ENCODE peak calls at places on chromosome 12, in five cellular contexts. F, N, S, X and J are unnamed samples.

GRCh38 chr12:57473886-57474285 is 5.8 kb downstream of the ARHGAP9 start:
- DNase-seq in X (no peak), N (no peak), S (no peak), F (no peak), J (no peak)

GRCh38 chr12:64186789-64187188 is 35.3 kb downstream of the KICS2 start:
- DNase-seq in S (no peak), F (no peak), X (no peak), N (peak; percentile 75), J (no peak)

GRCh38 chr12:96197503-96198272 is 3.5 kb downstream of the ELK3 start:
- DNase-seq in S (no peak), X (no peak), N (peak; percentile 97), F (no peak), J (peak; percentile 82)

GRCh38 chr12:103855036-103855712 is 14.1 kb upstream of the NT5DC3 start:
- DNase-seq in S (no peak), N (no peak), X (peak; percentile 12), F (no peak), J (no peak)

GRCh38 chr12:68951652-68952051 is 18.7 kb upstream of the CPM start:
- DNase-seq in F (no peak), S (no peak), X (no peak), N (peak; percentile 16), J (no peak)

GRCh38 chr12:95951515-95951914 is 8.4 kb downstream of the AMDHD1 start:
- DNase-seq in N (no peak), X (peak; percentile 27), F (no peak), S (no peak), J (no peak)

GRCh38 chr12:96892104-96892503 is 15.0 kb upstream of the NEDD1 start:
- DNase-seq in S (no peak), X (no peak), N (no peak), F (no peak), J (no peak)

GRCh38 chr12:72330291-72330690 is 58.1 kb downstream of the TRHDE start:
- DNase-seq in F (no peak), N (no peak), S (no peak), X (no peak), J (no peak)

GRCh38 chr12:53425515-53426150 is 2.0 kb downstream of the AMHR2 start:
- DNase-seq in F (no peak), N (no peak), S (no peak), X (no peak), J (no peak)

GRCh38 chr12:79451988-79452387 is 238.8 kb downstream of the PAWR start:
- DNase-seq in S (no peak), N (peak; percentile 99), F (no peak), X (peak; percentile 14), J (peak; percentile 99)

GRCh38 chr12:14984036-14984435 is 11.2 kb downstream of the PDE6H start:
- DNase-seq in X (no peak), N (no peak), S (no peak), F (no peak), J (no peak)

GRCh38 chr12:111597731-111598636 is 1.1 kb downstream of the ATXN2 start:
- DNase-seq in N (peak; percentile 44), F (peak; percentile 3), X (peak; percentile 48), S (peak; percentile 35), J (no peak)

GRCh38 chr12:85057370-85057963 is 21.3 kb downstream of the LRRIQ1 start:
- DNase-seq in N (peak; percentile 63), S (no peak), F (peak; percentile 47), X (peak; percentile 41), J (peak; percentile 1)